ENCODE peak calls at places on chromosomes 7 and 10, in four cellular contexts. W is HCT116, J is H1, L is HepG2. B is an unnamed sample.

GRCh38 chr10:68462536-68462935 is 9.2 kb downstream of the DNA2 start:
- DNase-seq in W (no peak), J (no peak), L (no peak), B (no peak)

GRCh38 chr7:118872568-118872967 is 648.1 kb downstream of the ANKRD7 start:
- DNase-seq in W (peak; percentile 24), J (no peak), L (peak; percentile 31), B (no peak)

GRCh38 chr7:81584667-81585066 is 185.2 kb downstream of the HGF start:
- DNase-seq in L (no peak), J (no peak), W (no peak), B (no peak)

GRCh38 chr7:96870201-96870600 is 135.2 kb upstream of the DLX6 start:
- DNase-seq in W (no peak), J (no peak), L (no peak), B (no peak)

GRCh38 chr7:106621393-106622132 is 39.4 kb downstream of the CCDC71L start:
- DNase-seq in J (no peak), L (no peak), W (no peak), B (no peak)

GRCh38 chr7:26097837-26098668 is 53.9 kb upstream of the NFE2L3 start:
- DNase-seq in J (no peak), L (no peak), W (no peak), B (no peak)

GRCh38 chr7:103685646-103686418 is 239.8 kb upstream of the SLC26A5 start:
- DNase-seq in L (no peak), J (no peak), W (no peak), B (no peak)

GRCh38 chr7:34748244-34749039 is 90.4 kb downstream of the NPSR1 start:
- DNase-seq in L (peak; percentile 99), W (peak; percentile 89), J (no peak), B (no peak)

GRCh38 chr7:27782849-27783248 is 42.9 kb downstream of the TAX1BP1 start:
- DNase-seq in J (no peak), L (no peak), W (no peak), B (no peak)

GRCh38 chr7:155963356-155963755 is 151.1 kb upstream of the SHH start:
- DNase-seq in L (no peak), W (no peak), J (peak; percentile 28), B (no peak)

GRCh38 chr7:27165089-27165654 is at the start of gene HOXA9:
- DNase-seq in L (no peak), J (no peak), W (peak; percentile 94), B (no peak)

GRCh38 chr7:205117-206010 is 13.0 kb downstream of the FAM20C start:
- DNase-seq in L (no peak), J (no peak), W (no peak), B (no peak)

GRCh38 chr10:93224005-93224779 is 150.5 kb downstream of the CYP26A1 start:
- DNase-seq in W (no peak), L (no peak), J (no peak), B (peak; percentile 3)

GRCh38 chr7:129494041-129494440 is 8.3 kb upstream of the SMKR1 start:
- DNase-seq in W (no peak), L (no peak), J (no peak), B (peak; percentile 31)

GRCh38 chr10:80187465-80188409 is 17.6 kb downstream of the ANXA11 start:
- DNase-seq in W (no peak), L (peak; percentile 13), J (no peak), B (peak; percentile 56)

GRCh38 chr7:93378131-93378530 is 146.0 kb downstream of the VPS50 start:
- DNase-seq in J (no peak), W (no peak), L (no peak), B (no peak)

GRCh38 chr10:89301721-89302445 is at the start of gene IFIT2:
- DNase-seq in J (no peak), W (no peak), L (peak; percentile 15), B (peak; percentile 66)
- TF ChIP-seq SIN3A in J (no peak), W (peak; percentile 35), L (no peak), B (no peak)

GRCh38 chr10:100986952-100987684 is at the start of the genes MRPL43 and TWNK:
- DNase-seq in J (peak; percentile 92), L (peak; percentile 72), W (peak; percentile 68), B (no peak)
- TF ChIP-seq SIN3A in J (peak; percentile 84), L (peak; percentile 91), W (no peak), B (peak; percentile 96)

DNA sequence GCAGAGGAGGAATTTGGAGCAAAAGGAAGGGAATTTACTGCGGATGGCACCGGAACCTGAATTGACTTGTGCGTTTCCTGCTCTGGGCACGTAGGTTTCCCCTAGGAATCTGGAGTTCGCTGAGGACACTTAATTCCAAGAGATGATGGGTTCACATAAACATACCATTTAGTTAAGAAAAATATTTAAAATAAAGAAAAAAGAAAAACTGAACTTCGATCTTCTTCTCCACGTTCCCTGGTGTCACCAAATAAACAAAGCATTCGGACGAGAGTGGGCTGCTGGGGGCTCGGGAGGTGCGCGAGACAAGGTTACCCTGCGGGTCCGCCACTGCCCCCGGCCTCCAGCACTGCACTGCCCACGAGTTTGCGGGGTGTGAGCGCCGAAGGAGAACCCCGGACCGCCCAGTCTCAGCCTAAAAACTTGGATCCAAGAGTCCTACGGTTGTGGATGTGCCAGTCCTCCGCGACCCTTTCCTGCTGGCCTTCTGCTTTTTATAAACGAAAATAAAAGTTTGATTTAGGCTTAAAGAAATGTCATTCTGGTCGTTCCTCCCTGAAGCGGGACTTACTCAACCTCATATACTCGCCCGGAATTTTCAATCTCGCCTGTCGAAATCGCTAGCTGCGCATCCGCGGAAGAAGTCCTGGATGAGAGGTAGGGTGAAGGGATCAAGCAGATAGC is 30.3 kb downstream of the SKIDA1 start:
- DNase-seq in L (peak; percentile 34), W (no peak), J (no peak), B (no peak)
- TF ChIP-seq SIN3A in L (no peak), W (no peak), J (no peak), B (no peak)

DNA sequence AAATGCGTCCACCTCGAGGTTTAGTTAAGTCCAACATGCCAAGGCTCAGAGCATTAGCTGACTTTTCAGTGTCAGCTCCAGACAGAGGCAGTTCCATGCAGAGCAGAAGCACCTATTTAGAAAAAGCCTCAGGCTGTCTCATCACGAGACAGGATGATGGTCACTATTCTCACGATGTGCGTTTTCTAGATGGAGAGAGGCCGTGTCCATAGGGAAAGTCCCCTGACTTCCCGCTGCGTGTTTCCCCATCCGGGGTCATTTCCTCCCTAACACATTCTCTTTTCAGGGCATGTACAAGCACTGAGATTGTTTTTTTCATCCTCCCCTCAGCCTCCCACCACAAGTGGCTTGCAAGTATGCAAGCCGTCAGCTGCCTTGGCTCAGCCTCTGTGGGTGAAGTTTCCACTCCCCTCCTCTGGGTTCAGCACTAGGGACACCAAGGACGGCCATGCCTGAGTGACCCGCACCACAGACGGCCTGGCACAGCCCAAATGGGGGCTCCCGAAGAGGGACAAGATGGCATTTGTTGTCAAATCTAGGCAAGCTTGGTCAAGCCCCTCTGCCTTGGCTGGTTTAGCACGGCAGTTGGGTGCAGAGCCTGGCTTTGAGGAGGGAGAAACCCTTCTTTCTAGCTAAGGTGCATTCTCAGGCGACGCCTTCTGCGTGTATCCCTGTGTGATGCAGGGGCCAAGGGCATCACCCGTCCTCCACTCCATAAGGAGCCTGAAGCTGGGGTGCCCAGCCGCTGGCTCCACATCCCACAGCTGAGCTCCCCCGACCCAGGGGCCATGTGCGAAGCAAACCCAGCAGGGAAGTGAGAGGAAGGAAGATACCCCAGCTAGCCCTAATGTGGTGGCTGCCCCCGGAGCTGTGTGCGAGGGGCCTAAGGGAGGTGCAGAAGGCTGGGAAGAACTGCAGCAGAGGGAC is 2.9 kb upstream of the CALML5 start:
- DNase-seq in J (no peak), W (no peak), L (no peak), B (no peak)
- TF ChIP-seq SIN3A in J (no peak), W (no peak), L (no peak), B (no peak)

DNA sequence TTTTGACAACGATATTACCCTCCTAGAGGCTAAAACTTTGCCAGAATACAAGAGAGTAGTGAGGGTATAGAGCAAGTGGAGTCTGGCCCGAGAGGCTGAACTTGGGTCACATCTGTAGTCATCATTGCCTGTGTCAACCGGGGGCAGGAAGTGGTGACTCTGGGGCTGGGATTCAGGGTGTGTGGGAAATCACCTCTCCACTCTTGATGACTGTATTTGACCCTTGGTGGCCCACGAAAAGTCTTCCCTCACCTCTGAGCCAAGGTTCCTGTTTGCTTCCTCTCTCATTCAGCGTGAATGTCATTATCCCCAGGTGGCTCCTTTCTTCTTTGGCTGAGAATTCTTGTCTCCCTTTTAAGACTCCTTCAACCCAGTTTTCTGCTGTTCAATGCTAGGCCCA is 240.4 kb downstream of the ABCA13 start:
- DNase-seq in J (no peak), L (no peak), W (no peak), B (no peak)
- TF ChIP-seq SIN3A in J (no peak), L (no peak), W (no peak), B (no peak)

DNA sequence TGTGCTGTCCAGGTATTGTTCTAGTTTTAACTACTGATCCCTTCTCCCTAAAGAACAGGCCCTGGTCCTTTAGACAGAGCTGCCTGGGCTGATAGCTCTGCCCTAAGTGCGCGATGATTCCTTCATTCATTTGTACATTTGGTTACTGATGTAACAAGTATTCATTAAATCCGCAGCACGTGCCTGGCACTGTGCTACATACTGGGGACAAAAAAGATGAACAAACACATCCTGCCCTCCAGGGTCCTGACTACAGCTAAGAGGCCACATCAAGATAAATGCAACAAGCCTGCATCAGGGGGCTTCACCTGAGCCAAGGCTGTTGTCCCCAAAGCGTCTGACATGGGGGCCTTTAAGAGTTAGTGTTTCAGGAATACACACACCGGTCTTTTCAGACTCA is 99.0 kb upstream of the PODXL start:
- DNase-seq in W (no peak), J (no peak), L (no peak), B (no peak)
- TF ChIP-seq SIN3A in W (no peak), J (no peak), L (no peak), B (no peak)

GRCh38 chr10:110275140-110275729 is 29.5 kb downstream of the SMNDC1 start:
- DNase-seq in L (no peak), W (no peak), J (no peak), B (no peak)

GRCh38 chr10:110276603-110277002 is 28.1 kb downstream of the SMNDC1 start:
- DNase-seq in J (no peak), W (no peak), L (no peak), B (no peak)

GRCh38 chr10:110278562-110278961 is 26.2 kb downstream of the SMNDC1 start:
- DNase-seq in L (no peak), J (no peak), W (no peak), B (no peak)

GRCh38 chr10:110274629-110275028 is 30.1 kb downstream of the SMNDC1 start:
- DNase-seq in W (no peak), J (no peak), L (no peak), B (no peak)

GRCh38 chr10:110279062-110279986 is 25.4 kb downstream of the SMNDC1 start:
- DNase-seq in W (peak; percentile 54), L (peak; percentile 65), J (no peak), B (peak; percentile 28)
- TF ChIP-seq SIN3A in W (no peak), L (no peak), J (no peak), B (no peak)

GRCh38 chr10:61642692-61643091 is 20.0 kb upstream of the CABCOCO1 start:
- DNase-seq in W (no peak), L (no peak), J (no peak), B (no peak)
- TF ChIP-seq SIN3A in W (no peak), L (no peak), J (no peak), B (no peak)

B was measured in GM12878.